ENCODE peak calls at places on chromosomes 11 and 22, in seven cellular contexts. A, V, G, O, U, Y and T are unnamed samples.

GRCh38 chr11:117535201-117535869 is 207.7 kb downstream of the CEP164 start:
- DNase-seq in A (no peak), V (no peak), G (peak; percentile 49), O (no peak), U (peak; percentile 72), Y (peak; percentile 63), T (no peak)

GRCh38 chr11:47259178-47259977 is 1.6 kb downstream of the NR1H3 start:
- DNase-seq in A (no peak), V (peak; percentile 90), G (no peak), O (peak; percentile 30), U (no peak), Y (peak; percentile 44), T (peak; percentile 44)

GRCh38 chr22:38034884-38035529 is 22.2 kb upstream of the PICK1 start:
- DNase-seq in A (no peak), V (no peak), G (no peak), O (no peak), U (no peak), Y (no peak), T (no peak)

GRCh38 chr11:83914995-83915394 is 628.8 kb upstream of the CCDC90B start:
- DNase-seq in A (no peak), V (no peak), G (no peak), O (no peak), U (no peak), Y (no peak), T (no peak)

GRCh38 chr22:27580311-27580897 is 221.2 kb downstream of the MN1 start:
- DNase-seq in A (no peak), V (no peak), G (no peak), O (no peak), U (no peak), Y (no peak), T (no peak)

GRCh38 chr11:134515081-134515960 is 103.3 kb upstream of the B3GAT1 start:
- DNase-seq in A (no peak), V (no peak), G (no peak), O (no peak), U (peak; percentile 49), Y (no peak), T (no peak)

GRCh38 chr11:40797981-40798380 is 661.5 kb downstream of the LRRC4C start:
- DNase-seq in A (no peak), V (no peak), G (no peak), O (no peak), U (no peak), Y (no peak), T (no peak)

GRCh38 chr11:16772141-16772512 is 33.7 kb downstream of the C11orf58 start:
- DNase-seq in A (no peak), V (no peak), G (no peak), O (no peak), U (no peak), Y (no peak), T (no peak)

GRCh38 chr22:44625981-44626687 is 75.9 kb upstream of the PRR5 start:
- DNase-seq in A (peak; percentile 70), V (no peak), G (peak; percentile 87), O (peak; percentile 45), U (peak; percentile 84), Y (peak; percentile 74), T (peak; percentile 84)

GRCh38 chr11:77175869-77176539 is 48.0 kb downstream of the MYO7A start:
- DNase-seq in A (no peak), V (no peak), G (peak; percentile 82), O (no peak), U (no peak), Y (no peak), T (no peak)

GRCh38 chr11:38593649-38594048 is 1995.6 kb upstream of the RAG2 start:
- DNase-seq in A (no peak), V (no peak), G (no peak), O (peak; percentile 48), U (no peak), Y (no peak), T (peak; percentile 9)

GRCh38 chr11:57402188-57403066 is 12.0 kb upstream of the PRG2 start:
- DNase-seq in A (no peak), V (peak; percentile 79), G (no peak), O (no peak), U (no peak), Y (no peak), T (no peak)

GRCh38 chr11:103274025-103274424 is 164.8 kb downstream of the DYNC2H1 start:
- DNase-seq in A (no peak), V (no peak), G (no peak), O (no peak), U (no peak), Y (no peak), T (no peak)

GRCh38 chr11:92917927-92918326 is 51.5 kb upstream of the MTNR1B start:
- DNase-seq in A (no peak), V (no peak), G (no peak), O (no peak), U (no peak), Y (no peak), T (no peak)

GRCh38 chr11:2451916-2452694 is 7.3 kb downstream of the KCNQ1 start:
- DNase-seq in A (no peak), V (no peak), G (peak; percentile 37), O (no peak), U (peak; percentile 56), Y (peak; percentile 58), T (peak; percentile 40)

GRCh38 chr11:829116-829945 is 1.6 kb downstream of the CRACR2B start:
- DNase-seq in A (no peak), V (peak; percentile 18), G (no peak), O (no peak), U (peak; percentile 64), Y (no peak), T (no peak)

GRCh38 chr22:29621761-29622526 is 18.5 kb downstream of the NF2 start:
- DNase-seq in A (no peak), V (peak; percentile 99), G (no peak), O (peak; percentile 97), U (no peak), Y (no peak), T (peak; percentile 95)

GRCh38 chr11:64516226-64516625 is 74.8 kb upstream of the SLC22A12 start:
- DNase-seq in A (no peak), V (no peak), G (no peak), O (no peak), U (no peak), Y (no peak), T (no peak)

GRCh38 chr11:116581349-116581748 is 191.4 kb downstream of the BUD13 start:
- DNase-seq in A (no peak), V (no peak), G (no peak), O (no peak), U (no peak), Y (no peak), T (no peak)

GRCh38 chr11:6307879-6308278 is 12.4 kb downstream of the CAVIN3 start:
- DNase-seq in A (no peak), V (no peak), G (no peak), O (peak; percentile 77), U (no peak), Y (no peak), T (no peak)

GRCh38 chr11:9076661-9077060 is 14.7 kb downstream of the SCUBE2 start:
- DNase-seq in A (no peak), V (peak; percentile 77), G (no peak), O (no peak), U (no peak), Y (no peak), T (no peak)

DNA sequence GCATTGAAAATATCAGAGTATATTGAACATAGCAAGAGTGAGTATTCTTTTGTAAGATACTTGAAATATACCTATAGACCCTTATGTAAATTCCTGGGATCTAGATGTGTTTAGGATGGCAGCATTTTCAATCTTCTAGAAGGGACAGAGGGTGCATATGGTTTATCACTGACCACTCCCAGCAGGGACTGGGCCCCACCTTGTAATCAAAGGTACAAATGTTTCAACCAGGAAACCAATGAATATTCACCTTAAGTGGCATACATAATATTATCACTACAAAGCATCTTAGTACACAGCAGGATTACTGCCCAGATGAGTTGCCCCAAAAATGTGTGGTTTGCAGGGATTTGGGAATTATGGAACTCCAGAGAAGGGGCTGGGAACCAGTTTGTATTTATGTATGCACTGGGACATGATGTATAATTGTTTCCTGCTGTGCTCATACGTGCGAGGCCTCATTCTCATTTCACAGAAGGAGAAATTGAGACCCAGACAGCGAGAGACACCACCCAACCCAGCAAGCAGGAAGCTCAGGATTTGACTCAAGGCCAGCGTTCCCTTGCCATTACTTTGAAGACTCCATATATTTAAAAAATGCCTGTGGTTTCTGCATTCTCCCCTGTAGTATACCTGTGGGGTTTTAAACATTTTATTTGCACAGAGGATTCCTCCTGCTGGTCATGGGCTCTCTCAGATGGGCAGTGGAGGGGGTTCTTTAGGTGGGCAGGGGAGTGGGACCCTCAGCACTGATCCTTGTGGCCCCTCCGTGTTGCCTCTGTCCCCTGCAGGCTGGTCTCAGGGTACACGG is 5.2 kb downstream of the APOL4 start:
- DNase-seq in A (no peak), V (no peak), G (no peak), O (peak; percentile 29), U (no peak), Y (no peak), T (no peak)
- H3K4me1 ChIP-seq in A (no peaks in the 10 kb centered on the region), V (no peaks in the 10 kb centered on the region), G (peaks cover 76% of the 10 kb centered on the region), O (peaks cover 13% of the 10 kb centered on the region), U (no peaks in the 10 kb centered on the region), Y (peaks cover 2% of the 10 kb centered on the region), T (peaks cover 17% of the 10 kb centered on the region)

DNA sequence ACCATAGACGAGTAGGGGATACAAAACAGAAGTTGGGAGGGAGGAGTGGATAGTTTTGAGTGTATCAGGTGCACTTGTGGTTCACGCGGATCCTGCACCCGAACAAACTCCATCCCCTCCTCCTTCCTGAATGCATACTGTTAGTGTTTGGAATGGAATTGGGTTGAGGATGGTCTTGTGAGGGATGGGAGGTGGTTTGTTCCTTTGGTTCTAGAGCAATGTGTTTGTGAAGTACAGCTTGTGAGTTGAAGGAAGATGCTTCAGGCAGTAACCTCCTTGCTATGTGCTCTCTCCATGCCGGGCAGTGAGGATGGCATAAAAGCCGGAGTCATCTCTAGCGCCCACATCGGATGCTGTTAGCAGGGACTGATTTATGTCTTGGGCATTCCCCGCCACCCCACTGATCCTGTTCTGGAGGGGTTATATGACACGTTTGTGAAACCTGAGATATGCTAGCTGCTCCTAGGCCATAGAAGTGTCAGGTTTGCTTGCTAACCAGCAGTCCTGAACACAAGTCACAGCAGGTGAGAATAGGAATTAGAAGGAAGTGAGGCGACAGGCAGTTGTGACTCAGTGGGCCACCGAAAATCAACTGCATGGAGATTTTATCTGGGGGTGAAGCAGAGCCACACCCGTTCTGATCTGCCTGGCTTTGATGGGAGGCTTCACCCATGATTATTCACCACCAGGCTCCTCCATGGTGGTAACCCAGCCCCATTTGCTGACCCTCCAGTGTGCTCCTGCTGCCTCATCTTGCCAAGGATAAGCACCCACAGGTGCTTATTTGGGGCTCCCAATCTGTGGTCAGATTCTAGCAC is 2.2 kb downstream of the BCR start:
- DNase-seq in A (no peak), V (peak; percentile 97), G (peak; percentile 5), O (peak; percentile 19), U (no peak), Y (peak; percentile 26), T (peak; percentile 33)
- H3K4me1 ChIP-seq in A (peaks cover 48% of the 10 kb centered on the region), V (peaks cover 30% of the 10 kb centered on the region), G (peaks cover 61% of the 10 kb centered on the region), O (peaks cover 29% of the 10 kb centered on the region), U (peaks cover 10% of the 10 kb centered on the region), Y (peaks cover 58% of the 10 kb centered on the region), T (peaks cover 41% of the 10 kb centered on the region)

GRCh38 chr11:62883677-62884076 is 3.0 kb downstream of the SLC3A2 start:
- DNase-seq in A (no peak), V (no peak), G (no peak), O (no peak), U (no peak), Y (no peak), T (peak; percentile 56)
- H3K4me1 ChIP-seq in A (peaks cover 29% of the 10 kb centered on the region), V (peaks cover 51% of the 10 kb centered on the region), G (peaks cover 46% of the 10 kb centered on the region), O (peaks cover 29% of the 10 kb centered on the region), U (peaks cover 34% of the 10 kb centered on the region), Y (peaks cover 46% of the 10 kb centered on the region), T (peaks cover 67% of the 10 kb centered on the region)

DNA sequence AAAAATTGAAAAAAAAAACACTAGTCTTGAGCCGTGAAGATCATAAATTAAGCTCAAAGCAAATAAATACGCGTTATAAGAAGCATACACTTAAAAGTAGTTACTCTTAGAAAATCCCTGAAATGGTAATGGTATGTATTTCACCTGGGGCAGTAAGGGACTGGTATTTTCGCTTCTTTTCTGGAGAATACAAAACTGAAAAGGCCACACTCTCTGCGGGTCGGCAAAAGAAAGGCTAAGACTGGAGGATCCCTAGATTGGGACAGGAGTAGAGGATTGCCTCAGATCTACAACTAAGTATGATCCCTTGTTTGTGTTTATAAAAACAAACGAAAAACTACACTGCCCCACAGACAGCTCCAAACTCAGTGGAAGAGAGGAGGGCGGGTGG is 617 bp downstream of the TSG101 start:
- DNase-seq in A (no peak), V (no peak), G (no peak), O (no peak), U (no peak), Y (no peak), T (no peak)
- H3K4me1 ChIP-seq in A (peaks cover 8% of the 10 kb centered on the region), V (peaks cover 29% of the 10 kb centered on the region), G (peaks cover 30% of the 10 kb centered on the region), O (peaks cover 2% of the 10 kb centered on the region), U (peaks cover 6% of the 10 kb centered on the region), Y (peaks cover 30% of the 10 kb centered on the region), T (peaks cover 31% of the 10 kb centered on the region)